ENCODE peak calls at places on chromosomes 5 and 9, in eight cellular contexts. K is PC-3, D is K562, G is fibroblast of lung, V is tibial artery, T is SK-N-SH, A is OCI-LY7, Y is stomach. E is an unnamed sample. For H3K36me3, the result is how much of the 10 kb centered on the place peaks cover.

GRCh38 chr5:32869216-32869615 is 158.1 kb downstream of the NPR3 start:
- DNase-seq in V (no peak), T (no peak), A (no peak), K (peak), G (peak), D (no peak), Y (no peak), E (no peak)

GRCh38 chr5:8058626-8059180 is 189.8 kb downstream of the MTRR start:
- DNase-seq in Y (no peak), V (no peak), D (no peak), G (no peak), K (no peak), A (no peak), T (no peak), E (no peak)

GRCh38 chr9:136373300-136374182 is at the start of gene CARD9:
- DNase-seq in A (no peak), V (peak), T (peak), Y (no peak), G (no peak), K (no peak), D (peak), E (peak)

GRCh38 chr5:139788294-139788875 is 7.2 kb upstream of the PSD2 start:
- DNase-seq in K (no peak), V (no peak), D (no peak), T (no peak), G (no peak), A (no peak), Y (no peak), E (no peak)

GRCh38 chr9:136249881-136250559 is 4.4 kb upstream of the QSOX2 start:
- DNase-seq in D (no peak), T (no peak), Y (no peak), A (no peak), G (no peak), K (no peak), V (no peak), E (peak)

GRCh38 chr9:8361364-8361763 is 561.8 kb upstream of the DMAC1 start:
- DNase-seq in T (no peak), V (no peak), Y (no peak), D (no peak), G (no peak), K (no peak), A (no peak), E (no peak)

GRCh38 chr5:74412064-74412463 is 228.5 kb downstream of the ENC1 start:
- DNase-seq in G (no peak), D (no peak), V (no peak), T (no peak), Y (no peak), A (no peak), K (no peak), E (peak)

GRCh38 chr5:118611332-118611945 is 376.9 kb downstream of the DTWD2 start:
- DNase-seq in K (peak), G (no peak), D (peak), Y (peak), V (no peak), A (peak), T (peak), E (peak)

GRCh38 chr5:38452201-38452600 is 104.2 kb downstream of the LIFR start:
- DNase-seq in A (no peak), D (no peak), T (no peak), G (no peak), V (no peak), Y (no peak), K (no peak), E (no peak)

GRCh38 chr9:91073049-91073810 is 271.6 kb downstream of the SYK start:
- DNase-seq in K (no peak), A (no peak), G (no peak), D (no peak), V (no peak), Y (no peak), T (no peak), E (no peak)

GRCh38 chr9:119074017-119074416 is 295.2 kb downstream of the BRINP1 start:
- DNase-seq in Y (no peak), T (no peak), G (no peak), V (no peak), A (no peak), K (no peak), D (no peak), E (no peak)

GRCh38 chr5:176542596-176543427 is 5.6 kb upstream of the RNF44 start:
- DNase-seq in Y (no peak), A (peak), T (peak), K (peak), G (peak), D (peak), V (no peak), E (peak)

GRCh38 chr9:69204869-69205268 is 30.8 kb downstream of the TJP2 start:
- DNase-seq in D (no peak), V (peak), T (no peak), K (peak), Y (no peak), A (no peak), G (peak), E (no peak)

GRCh38 chr9:78439192-78439865 is 142.4 kb downstream of the PSAT1 start:
- DNase-seq in T (peak), G (peak), Y (peak), K (peak), V (peak), A (peak), D (peak), E (peak)

GRCh38 chr9:127769985-127770904 is 8.2 kb downstream of the SH2D3C start:
- DNase-seq in K (no peak), T (no peak), D (peak), G (no peak), A (no peak), V (no peak), Y (no peak), E (no peak)
- TF ChIP-seq CTCF in K (no peak), T (no peak), D (peak), G (no peak), A (peak), V (no peak), Y (no peak), E (peak)

GRCh38 chr9:127754761-127755557 is 19.9 kb upstream of the TOR2A start:
- DNase-seq in D (no peak), T (peak), V (no peak), A (no peak), Y (no peak), G (no peak), K (no peak), E (peak)
- H3K4me3 ChIP-seq in D (no peak), T (peak), V (no peak), A (no peak), Y (peak), G (no peak), K (no peak), E (peak)

GRCh38 chr5:146173597-146173996 is 8.9 kb downstream of the LARS1 start:
- DNase-seq in Y (no peak), V (no peak), D (no peak), G (no peak), A (peak), T (no peak), K (no peak), E (no peak)
- H3K36me3 ChIP-seq in Y (half or more), V (under half), D (half or more), G (under half), A (half or more), T (under half), K (under half), E (half or more)

GRCh38 chr5:160165137-160166068 is 46.2 kb upstream of the PWWP2A start:
- DNase-seq in K (peak), Y (peak), A (no peak), D (peak), T (peak), V (peak), G (peak), E (peak)
- TF ChIP-seq CTCF in K (no peak), Y (no peak), A (no peak), D (no peak), T (no peak), V (no peak), G (no peak), E (no peak)

GRCh38 chr9:72052122-72052521 is 8.3 kb downstream of the C9orf57 start:
- DNase-seq in Y (no peak), K (no peak), A (no peak), T (no peak), V (no peak), G (no peak), D (no peak), E (no peak)
- H3K4me3 ChIP-seq in Y (no peak), K (no peak), A (no peak), T (no peak), V (no peak), G (no peak), D (no peak), E (no peak)

E was measured in WERI-Rb-1.